ENCODE peak calls at places on chromosomes 12 and 14, in six cellular contexts. K is kidney, J is neuronal stem cell, M is NT2/D1, Y is endothelial cell of umbilical vein, I is PC-3. A is an unnamed sample.

GRCh38 chr14:103628221-103628683 is 759 bp upstream of the KLC1 start:
- DNase-seq in K (peak; percentile 95), J (peak; percentile 36), M (no peak), Y (peak; percentile 72), I (peak; percentile 89), A (peak; percentile 87)

GRCh38 chr12:56601503-56601902 is 28.6 kb downstream of the BAZ2A start:
- DNase-seq in K (no peak), J (no peak), M (no peak), Y (peak; percentile 36), I (peak; percentile 15), A (peak; percentile 80)

GRCh38 chr12:125183187-125184067 is 118.2 kb downstream of the AACS start:
- DNase-seq in K (peak; percentile 88), J (peak; percentile 91), M (peak; percentile 87), Y (peak; percentile 66), I (peak; percentile 92), A (peak; percentile 97)

GRCh38 chr12:117507547-117507946 is 146.1 kb upstream of the NOS1 start:
- DNase-seq in K (no peak), J (no peak), M (no peak), Y (no peak), I (peak; percentile 13), A (peak; percentile 60)

GRCh38 chr12:93778306-93778705 is 101.1 kb downstream of the CRADD start:
- DNase-seq in K (no peak), J (no peak), M (no peak), Y (peak; percentile 82), I (no peak), A (no peak)

GRCh38 chr12:101782544-101782855 is 43.2 kb upstream of the SYCP3 start:
- DNase-seq in K (no peak), J (no peak), M (no peak), Y (no peak), I (no peak), A (no peak)

GRCh38 chr12:10783252-10783651 is 19.2 kb downstream of the TAS2R7 start:
- DNase-seq in K (no peak), J (no peak), M (no peak), Y (no peak), I (no peak), A (no peak)

GRCh38 chr14:98819867-98820206 is 452.2 kb downstream of the BCL11B start:
- DNase-seq in K (no peak), J (no peak), M (peak; percentile 38), Y (no peak), I (no peak), A (no peak)

GRCh38 chr12:102631274-102631673 is 150.9 kb upstream of the IGF1 start:
- DNase-seq in K (no peak), J (no peak), M (no peak), Y (no peak), I (peak; percentile 6), A (no peak)

GRCh38 chr12:76346236-76346635 is 2.0 kb downstream of the BBS10 start:
- DNase-seq in K (no peak), J (no peak), M (no peak), Y (no peak), I (no peak), A (no peak)

GRCh38 chr12:71999795-72000194 is 61.1 kb downstream of the TPH2 start:
- DNase-seq in K (no peak), J (no peak), M (no peak), Y (no peak), I (peak; percentile 68), A (no peak)

GRCh38 chr14:93114713-93115068 is 1.0 kb downstream of the ITPK1 start:
- DNase-seq in K (peak; percentile 83), J (peak; percentile 11), M (no peak), Y (no peak), I (no peak), A (peak; percentile 68)

GRCh38 chr12:14450479-14450878 is 85.0 kb downstream of the ATF7IP start:
- DNase-seq in K (no peak), J (no peak), M (no peak), Y (no peak), I (no peak), A (no peak)

GRCh38 chr14:53542692-53543091 is 389.6 kb upstream of the DDHD1 start:
- DNase-seq in K (no peak), J (no peak), M (no peak), Y (peak; percentile 99), I (peak; percentile 75), A (no peak)

GRCh38 chr12:94553130-94553519 is 93.5 kb upstream of the CEP83 start:
- DNase-seq in K (no peak), J (no peak), M (no peak), Y (peak; percentile 57), I (peak; percentile 74), A (peak; percentile 12)

GRCh38 chr14:84929834-84930233 is 600.1 kb upstream of the FLRT2 start:
- DNase-seq in K (no peak), J (no peak), M (no peak), Y (no peak), I (no peak), A (no peak)

GRCh38 chr12:4145990-4146859 is 127.3 kb upstream of the CCND2 start:
- DNase-seq in K (no peak), J (no peak), M (no peak), Y (no peak), I (no peak), A (peak; percentile 41)

GRCh38 chr14:61671086-61671485 is 24.2 kb upstream of the HIF1A start:
- DNase-seq in K (no peak), J (no peak), M (no peak), Y (peak; percentile 77), I (no peak), A (no peak)

GRCh38 chr12:130013771-130014484 is 110.1 kb upstream of the TMEM132D start:
- DNase-seq in K (no peak), J (peak; percentile 59), M (peak; percentile 84), Y (no peak), I (peak; percentile 57), A (peak; percentile 97)

GRCh38 chr12:124524231-124524925 is 43.0 kb downstream of the NCOR2 start:
- DNase-seq in K (peak; percentile 66), J (no peak), M (no peak), Y (peak; percentile 35), I (peak; percentile 57), A (no peak)

GRCh38 chr12:19031032-19031431 is 98.5 kb upstream of the PLEKHA5 start:
- DNase-seq in K (no peak), J (no peak), M (no peak), Y (no peak), I (peak; percentile 90), A (no peak)

GRCh38 chr12:49028666-49029275 is 10.2 kb upstream of the PRKAG1 start:
- DNase-seq in K (peak; percentile 54), J (no peak), M (no peak), Y (no peak), I (no peak), A (no peak)

GRCh38 chr14:85731198-85731597 is 201.3 kb downstream of the FLRT2 start:
- DNase-seq in K (no peak), J (no peak), M (no peak), Y (no peak), I (no peak), A (no peak)

GRCh38 chr12:110330544-110330943 is 49.5 kb downstream of the ATP2A2 start:
- DNase-seq in K (no peak), J (no peak), M (no peak), Y (no peak), I (no peak), A (no peak)

GRCh38 chr14:54730156-54730961 is 163.4 kb downstream of the SAMD4A start:
- DNase-seq in K (no peak), J (no peak), M (no peak), Y (no peak), I (peak; percentile 76), A (no peak)

GRCh38 chr12:52149182-52149641 is 42.6 kb downstream of the KRT80 start:
- DNase-seq in K (no peak), J (no peak), M (no peak), Y (no peak), I (no peak), A (peak; percentile 62)

GRCh38 chr12:66066071-66066928 is 64.2 kb downstream of the LLPH start:
- DNase-seq in K (no peak), J (no peak), M (no peak), Y (peak; percentile 20), I (no peak), A (peak; percentile 60)

GRCh38 chr14:47541652-47542051 is 133.8 kb downstream of the MDGA2 start:
- DNase-seq in K (no peak), J (no peak), M (no peak), Y (no peak), I (no peak), A (no peak)
- H3K9ac ChIP-seq in K (no peak overlapping the region), J (no peak overlapping the region), M (no peak overlapping the region), Y (no peak overlapping the region), I (no peak overlapping the region), A (no peak overlapping the region)

DNA sequence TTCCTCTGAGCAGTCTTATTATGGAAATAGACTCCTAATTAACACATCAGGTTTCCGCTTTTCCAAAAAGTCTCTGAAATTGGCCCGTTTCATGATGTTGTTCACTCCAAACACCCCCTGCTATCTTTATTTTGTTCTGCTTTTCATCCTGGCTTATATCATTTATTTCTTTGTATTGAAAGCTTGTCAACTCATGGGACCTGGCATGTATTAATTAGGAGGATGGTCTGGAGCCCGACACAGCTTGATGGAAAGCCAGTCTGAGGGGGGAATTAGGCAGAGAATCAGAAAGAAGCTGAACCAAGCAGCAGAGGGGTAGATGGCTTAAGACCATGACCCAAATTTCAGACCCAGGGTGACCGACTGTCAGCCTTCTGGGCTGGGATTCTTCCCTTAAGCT is 233.2 kb downstream of the EFCAB11 start:
- DNase-seq in K (no peak), J (no peak), M (no peak), Y (no peak), I (no peak), A (no peak)
- H3K9ac ChIP-seq in K (no peak overlapping the region), J (no peak overlapping the region), M (no peak overlapping the region), Y (no peak overlapping the region), I (no peak overlapping the region), A (no peak overlapping the region)

GRCh38 chr14:29928342-29928640 is 644 bp upstream of the PRKD1 start:
- DNase-seq in K (no peak), J (no peak), M (no peak), Y (no peak), I (no peak), A (no peak)
- H3K9ac ChIP-seq in K (peak overlapping the region; percentile 21), J (no peak overlapping the region), M (peak overlapping the region; percentile 76), Y (no peak overlapping the region), I (no peak overlapping the region), A (peak overlapping the region; percentile 7)

GRCh38 chr14:76946753-76947077 is 81.8 kb downstream of the IRF2BPL start:
- DNase-seq in K (no peak), J (no peak), M (no peak), Y (no peak), I (no peak), A (no peak)

GRCh38 chr14:76947078-76947837 is 81.2 kb downstream of the IRF2BPL start:
- DNase-seq in K (peak; percentile 98), J (peak; percentile 83), M (peak; percentile 89), Y (peak; percentile 83), I (peak; percentile 92), A (peak; percentile 97)

GRCh38 chr14:76947838-76948184 is 80.7 kb downstream of the IRF2BPL start:
- DNase-seq in K (no peak), J (no peak), M (no peak), Y (no peak), I (no peak), A (no peak)

GRCh38 chr14:76948976-76949375 is 79.5 kb downstream of the IRF2BPL start:
- DNase-seq in K (no peak), J (no peak), M (no peak), Y (no peak), I (no peak), A (no peak)

GRCh38 chr14:76948213-76948947 is 80.1 kb downstream of the IRF2BPL start:
- DNase-seq in K (peak; percentile 83), J (no peak), M (no peak), Y (peak; percentile 52), I (no peak), A (peak; percentile 70)
- H3K9ac ChIP-seq in K (peak overlapping the region; percentile 55), J (no peak overlapping the region), M (peak overlapping the region; percentile 22), Y (no peak overlapping the region), I (peak overlapping the region; percentile 78), A (no peak overlapping the region)

A was measured in endodermal cell.